ENCODE peak calls at places on chromosomes 2 and 18, in seven cellular contexts. One of them, this sample, is unnamed.

GRCh38 chr2:120863661-120864320 is 128.1 kb downstream of the GLI2 start:
- DNase-seq in tibial nerve: no peak
- DNase-seq in OCI-LY7: no peak
- DNase-seq in hepatocyte: peak; percentile 67
- DNase-seq in cardiac muscle cell: peak; percentile 77
- DNase-seq in neural progenitor cell: no peak
- DNase-seq in thyroid gland: no peak
- DNase-seq in this sample: no peak

GRCh38 chr2:73263540-73264331 is 20.5 kb downstream of the FBXO41 start:
- DNase-seq in hepatocyte: no peak
- DNase-seq in thyroid gland: no peak
- DNase-seq in cardiac muscle cell: no peak
- DNase-seq in OCI-LY7: no peak
- DNase-seq in neural progenitor cell: no peak
- DNase-seq in tibial nerve: no peak
- DNase-seq in this sample: no peak

GRCh38 chr2:31528823-31529222 is 51.9 kb downstream of the SRD5A2 start:
- DNase-seq in tibial nerve: no peak
- DNase-seq in OCI-LY7: no peak
- DNase-seq in hepatocyte: no peak
- DNase-seq in neural progenitor cell: no peak
- DNase-seq in cardiac muscle cell: no peak
- DNase-seq in thyroid gland: no peak
- DNase-seq in this sample: no peak

GRCh38 chr2:74052732-74053712 is 68.3 kb downstream of the TET3 start:
- DNase-seq in neural progenitor cell: no peak
- DNase-seq in thyroid gland: no peak
- DNase-seq in hepatocyte: no peak
- DNase-seq in tibial nerve: no peak
- DNase-seq in OCI-LY7: peak; percentile 47
- DNase-seq in cardiac muscle cell: no peak
- DNase-seq in this sample: peak; percentile 41

GRCh38 chr2:157900203-157900602 is 24.1 kb upstream of the ACVR1 start:
- DNase-seq in neural progenitor cell: no peak
- DNase-seq in thyroid gland: no peak
- DNase-seq in tibial nerve: no peak
- DNase-seq in hepatocyte: no peak
- DNase-seq in cardiac muscle cell: no peak
- DNase-seq in OCI-LY7: no peak
- DNase-seq in this sample: no peak

GRCh38 chr2:96923810-96924774 is 54.2 kb upstream of the SEMA4C start:
- DNase-seq in OCI-LY7: no peak
- DNase-seq in thyroid gland: peak; percentile 13
- DNase-seq in tibial nerve: no peak
- DNase-seq in neural progenitor cell: no peak
- DNase-seq in hepatocyte: no peak
- DNase-seq in cardiac muscle cell: no peak
- DNase-seq in this sample: no peak

GRCh38 chr18:2223394-2223793 is 347.9 kb downstream of the METTL4 start:
- DNase-seq in cardiac muscle cell: peak; percentile 71
- DNase-seq in neural progenitor cell: peak; percentile 42
- DNase-seq in tibial nerve: no peak
- DNase-seq in thyroid gland: no peak
- DNase-seq in hepatocyte: peak; percentile 35
- DNase-seq in OCI-LY7: no peak
- DNase-seq in this sample: no peak

GRCh38 chr2:68060652-68061051 is 2.2 kb downstream of the C1D start:
- DNase-seq in hepatocyte: no peak
- DNase-seq in OCI-LY7: no peak
- DNase-seq in tibial nerve: no peak
- DNase-seq in thyroid gland: no peak
- DNase-seq in neural progenitor cell: no peak
- DNase-seq in cardiac muscle cell: no peak
- DNase-seq in this sample: no peak

GRCh38 chr2:100178085-100178788 is 35.8 kb upstream of the AFF3 start:
- DNase-seq in hepatocyte: peak; percentile 64
- DNase-seq in thyroid gland: peak; percentile 46
- DNase-seq in tibial nerve: no peak
- DNase-seq in OCI-LY7: peak; percentile 90
- DNase-seq in cardiac muscle cell: peak; percentile 60
- DNase-seq in neural progenitor cell: peak; percentile 74
- DNase-seq in this sample: peak; percentile 73

GRCh38 chr18:73153271-73153670 is 285.5 kb upstream of the NETO1 start:
- DNase-seq in thyroid gland: no peak
- DNase-seq in tibial nerve: no peak
- DNase-seq in OCI-LY7: no peak
- DNase-seq in neural progenitor cell: no peak
- DNase-seq in cardiac muscle cell: no peak
- DNase-seq in hepatocyte: no peak
- DNase-seq in this sample: no peak

GRCh38 chr2:42049411-42050349 is 1.9 kb downstream of the PKDCC start:
- DNase-seq in cardiac muscle cell: peak; percentile 48
- DNase-seq in neural progenitor cell: no peak
- DNase-seq in tibial nerve: no peak
- DNase-seq in thyroid gland: peak; percentile 26
- DNase-seq in hepatocyte: no peak
- DNase-seq in OCI-LY7: no peak
- DNase-seq in this sample: no peak

GRCh38 chr2:152468832-152469692 is 134.1 kb downstream of the FMNL2 start:
- DNase-seq in neural progenitor cell: no peak
- DNase-seq in tibial nerve: no peak
- DNase-seq in OCI-LY7: no peak
- DNase-seq in cardiac muscle cell: peak; percentile 59
- DNase-seq in hepatocyte: no peak
- DNase-seq in thyroid gland: no peak
- DNase-seq in this sample: peak; percentile 61

GRCh38 chr2:156573710-156574109 is 137.5 kb downstream of the GPD2 start:
- DNase-seq in OCI-LY7: no peak
- DNase-seq in tibial nerve: no peak
- DNase-seq in cardiac muscle cell: no peak
- DNase-seq in hepatocyte: no peak
- DNase-seq in thyroid gland: no peak
- DNase-seq in neural progenitor cell: no peak
- DNase-seq in this sample: no peak

GRCh38 chr2:38068228-38068627 is 7.7 kb downstream of the CYP1B1 start:
- DNase-seq in tibial nerve: no peak
- DNase-seq in hepatocyte: no peak
- DNase-seq in OCI-LY7: no peak
- DNase-seq in neural progenitor cell: no peak
- DNase-seq in thyroid gland: no peak
- DNase-seq in cardiac muscle cell: no peak
- DNase-seq in this sample: no peak

GRCh38 chr18:3478262-3478978 is 28.4 kb downstream of the TGIF1 start:
- DNase-seq in neural progenitor cell: no peak
- DNase-seq in thyroid gland: no peak
- DNase-seq in hepatocyte: no peak
- DNase-seq in cardiac muscle cell: peak; percentile 86
- DNase-seq in OCI-LY7: no peak
- DNase-seq in tibial nerve: no peak
- DNase-seq in this sample: no peak

GRCh38 chr2:208265371-208265806 is 666 bp upstream of the PIKFYVE start:
- DNase-seq in cardiac muscle cell: peak; percentile 73
- DNase-seq in OCI-LY7: peak; percentile 82
- DNase-seq in neural progenitor cell: peak; percentile 29
- DNase-seq in hepatocyte: peak; percentile 46
- DNase-seq in tibial nerve: no peak
- DNase-seq in thyroid gland: peak; percentile 23
- DNase-seq in this sample: peak; percentile 76

GRCh38 chr2:20326163-20326780 is 24.4 kb downstream of the PUM2 start:
- DNase-seq in OCI-LY7: peak; percentile 62
- DNase-seq in thyroid gland: peak; percentile 63
- DNase-seq in hepatocyte: peak; percentile 67
- DNase-seq in tibial nerve: no peak
- DNase-seq in cardiac muscle cell: peak; percentile 69
- DNase-seq in neural progenitor cell: peak; percentile 57
- DNase-seq in this sample: peak; percentile 59

GRCh38 chr2:176172007-176172747 is 15.1 kb downstream of the HOXD3 start:
- DNase-seq in hepatocyte: no peak
- DNase-seq in tibial nerve: no peak
- DNase-seq in cardiac muscle cell: no peak
- DNase-seq in OCI-LY7: no peak
- DNase-seq in neural progenitor cell: peak; percentile 21
- DNase-seq in thyroid gland: no peak
- DNase-seq in this sample: no peak

GRCh38 chr18:23263551-23264235 is 128.4 kb downstream of the CABLES1 start:
- DNase-seq in tibial nerve: no peak
- DNase-seq in cardiac muscle cell: no peak
- DNase-seq in hepatocyte: no peak
- DNase-seq in OCI-LY7: no peak
- DNase-seq in thyroid gland: no peak
- DNase-seq in neural progenitor cell: no peak
- DNase-seq in this sample: no peak
- H3K4me3 ChIP-seq in tibial nerve: no peak overlapping the region
- H3K4me3 ChIP-seq in cardiac muscle cell: no peak overlapping the region
- H3K4me3 ChIP-seq in hepatocyte: no peak overlapping the region
- H3K4me3 ChIP-seq in OCI-LY7: no peak overlapping the region
- H3K4me3 ChIP-seq in thyroid gland: no peak overlapping the region
- H3K4me3 ChIP-seq in neural progenitor cell: no peak overlapping the region
- H3K4me3 ChIP-seq in this sample: no peak overlapping the region

GRCh38 chr2:220192994-220193753 is 565.7 kb downstream of the SLC4A3 start:
- DNase-seq in cardiac muscle cell: no peak
- DNase-seq in thyroid gland: no peak
- DNase-seq in hepatocyte: no peak
- DNase-seq in neural progenitor cell: no peak
- DNase-seq in tibial nerve: no peak
- DNase-seq in OCI-LY7: no peak
- DNase-seq in this sample: no peak

GRCh38 chr2:220202066-220202465 is 574.6 kb downstream of the SLC4A3 start:
- DNase-seq in tibial nerve: no peak
- DNase-seq in hepatocyte: no peak
- DNase-seq in OCI-LY7: no peak
- DNase-seq in cardiac muscle cell: no peak
- DNase-seq in neural progenitor cell: no peak
- DNase-seq in thyroid gland: no peak
- DNase-seq in this sample: no peak

GRCh38 chr2:220194630-220195029 is 567.2 kb downstream of the SLC4A3 start:
- DNase-seq in OCI-LY7: no peak
- DNase-seq in neural progenitor cell: no peak
- DNase-seq in thyroid gland: no peak
- DNase-seq in tibial nerve: no peak
- DNase-seq in hepatocyte: no peak
- DNase-seq in cardiac muscle cell: no peak
- DNase-seq in this sample: no peak

GRCh38 chr2:220198911-220199310 is 571.5 kb downstream of the SLC4A3 start:
- DNase-seq in OCI-LY7: no peak
- DNase-seq in cardiac muscle cell: peak; percentile 87
- DNase-seq in neural progenitor cell: no peak
- DNase-seq in thyroid gland: no peak
- DNase-seq in tibial nerve: no peak
- DNase-seq in hepatocyte: no peak
- DNase-seq in this sample: no peak
- TF ChIP-seq CTCF in OCI-LY7: no peak
- TF ChIP-seq CTCF in cardiac muscle cell: no peak
- TF ChIP-seq CTCF in neural progenitor cell: no peak
- TF ChIP-seq CTCF in thyroid gland: no peak
- TF ChIP-seq CTCF in tibial nerve: no peak
- TF ChIP-seq CTCF in hepatocyte: no peak
- TF ChIP-seq CTCF in this sample: no peak

DNA sequence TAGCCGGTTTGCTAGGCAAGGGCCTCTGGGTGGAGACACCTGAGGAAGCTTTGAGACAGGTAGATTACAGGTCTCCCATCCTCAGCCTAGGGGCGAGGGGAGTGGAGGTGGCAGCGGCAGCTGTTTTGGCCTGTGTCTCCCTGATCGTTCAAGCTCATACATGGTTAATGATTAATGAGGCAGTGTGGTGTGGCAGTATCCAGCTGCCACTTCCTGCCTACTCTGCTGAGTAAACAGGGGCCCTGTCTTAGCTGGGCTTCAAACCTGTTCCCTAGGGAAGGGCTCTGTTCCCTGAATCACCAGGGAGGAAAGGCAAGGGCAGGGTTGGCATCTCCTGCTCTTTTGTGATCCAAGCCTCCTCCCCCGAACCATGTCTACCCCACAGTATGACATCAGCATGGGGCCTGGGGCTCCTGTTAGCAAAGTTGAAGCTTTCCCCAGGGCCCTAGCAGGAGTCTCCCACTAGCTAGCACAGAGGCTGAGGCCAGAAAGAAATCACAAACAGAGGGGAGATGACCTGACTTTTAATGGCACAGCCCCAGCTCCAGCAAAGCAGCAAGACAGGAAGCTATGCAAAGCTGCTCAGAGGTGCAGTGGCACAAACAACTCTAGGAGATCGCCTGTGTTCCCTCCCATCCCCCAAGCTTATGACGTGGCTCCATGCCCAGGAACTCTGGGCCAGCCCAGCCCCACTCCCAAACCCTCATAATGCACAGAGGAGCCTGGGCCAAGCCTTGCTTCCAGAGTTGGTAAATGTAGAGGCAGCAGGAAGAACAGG is 3.7 kb upstream of the TUBA4B start:
- DNase-seq in tibial nerve: peak; percentile 35
- DNase-seq in thyroid gland: peak; percentile 92
- DNase-seq in hepatocyte: peak; percentile 88
- DNase-seq in cardiac muscle cell: peak; percentile 95
- DNase-seq in OCI-LY7: peak; percentile 88
- DNase-seq in neural progenitor cell: no peak
- DNase-seq in this sample: peak; percentile 70
- H3K4me3 ChIP-seq in tibial nerve: peak overlapping the region; percentile 24
- H3K4me3 ChIP-seq in thyroid gland: no peak overlapping the region
- H3K4me3 ChIP-seq in hepatocyte: no peak overlapping the region
- H3K4me3 ChIP-seq in cardiac muscle cell: no peak overlapping the region
- H3K4me3 ChIP-seq in OCI-LY7: peak overlapping the region; percentile 84
- H3K4me3 ChIP-seq in neural progenitor cell: no peak overlapping the region
- H3K4me3 ChIP-seq in this sample: peak overlapping the region; percentile 28

GRCh38 chr18:67285583-67285982 is 230.9 kb downstream of the DSEL start:
- DNase-seq in hepatocyte: no peak
- DNase-seq in thyroid gland: no peak
- DNase-seq in neural progenitor cell: no peak
- DNase-seq in OCI-LY7: no peak
- DNase-seq in tibial nerve: no peak
- DNase-seq in cardiac muscle cell: no peak
- DNase-seq in this sample: no peak

GRCh38 chr18:67282796-67283195 is 233.7 kb downstream of the DSEL start:
- DNase-seq in neural progenitor cell: no peak
- DNase-seq in tibial nerve: no peak
- DNase-seq in cardiac muscle cell: peak; percentile 70
- DNase-seq in OCI-LY7: no peak
- DNase-seq in hepatocyte: no peak
- DNase-seq in thyroid gland: no peak
- DNase-seq in this sample: no peak

GRCh38 chr18:67278984-67279383 is 237.5 kb downstream of the DSEL start:
- DNase-seq in cardiac muscle cell: no peak
- DNase-seq in neural progenitor cell: no peak
- DNase-seq in thyroid gland: no peak
- DNase-seq in hepatocyte: no peak
- DNase-seq in tibial nerve: no peak
- DNase-seq in OCI-LY7: no peak
- DNase-seq in this sample: no peak

GRCh38 chr18:67280843-67281242 is 235.7 kb downstream of the DSEL start:
- DNase-seq in neural progenitor cell: no peak
- DNase-seq in tibial nerve: no peak
- DNase-seq in thyroid gland: no peak
- DNase-seq in OCI-LY7: no peak
- DNase-seq in hepatocyte: no peak
- DNase-seq in cardiac muscle cell: no peak
- DNase-seq in this sample: no peak

DNA sequence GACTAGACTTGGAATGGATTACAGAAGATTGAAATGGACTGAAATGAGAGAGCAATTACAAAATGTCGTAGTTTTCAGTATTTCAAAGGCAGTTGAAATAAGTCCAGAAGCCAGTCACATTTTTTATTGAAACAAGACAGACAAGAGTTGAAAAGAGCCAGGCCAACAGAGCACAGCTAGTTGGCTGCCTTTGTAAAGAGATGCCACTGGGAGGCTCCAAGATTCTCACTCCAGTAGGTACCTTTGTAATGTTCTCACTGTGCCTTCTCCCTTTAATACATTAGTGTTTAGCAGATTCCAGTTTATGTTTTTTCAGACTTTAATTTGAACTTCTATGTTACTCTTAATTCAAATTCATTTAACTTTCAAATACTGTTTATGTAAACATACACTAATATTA is 234.8 kb downstream of the DSEL start:
- DNase-seq in hepatocyte: no peak
- DNase-seq in thyroid gland: no peak
- DNase-seq in OCI-LY7: no peak
- DNase-seq in cardiac muscle cell: peak; percentile 7
- DNase-seq in neural progenitor cell: no peak
- DNase-seq in tibial nerve: no peak
- DNase-seq in this sample: no peak
- TF ChIP-seq CTCF in hepatocyte: no peak
- TF ChIP-seq CTCF in thyroid gland: no peak
- TF ChIP-seq CTCF in OCI-LY7: no peak
- TF ChIP-seq CTCF in cardiac muscle cell: no peak
- TF ChIP-seq CTCF in neural progenitor cell: no peak
- TF ChIP-seq CTCF in tibial nerve: no peak
- TF ChIP-seq CTCF in this sample: no peak

This sample was measured in GM12865.